ENCODE peak calls at places on chromosome 17, in four cellular contexts. O, E, C and W are unnamed samples.

GRCh38 chr17:19460695-19461094 is 49.7 kb downstream of the RNF112 start:
- DNase-seq in O (no peak), E (no peak), C (no peak), W (no peak)

GRCh38 chr17:30207655-30208054 is 27.8 kb downstream of the SLC6A4 start:
- DNase-seq in C (no peak), E (no peak), O (peak), W (no peak)

GRCh38 chr17:68993112-68993511 is 37.9 kb upstream of the ABCA8 start:
- DNase-seq in E (no peak), C (no peak), O (no peak), W (peak)

GRCh38 chr17:8846768-8847211 is 20.7 kb downstream of the PIK3R6 start:
- DNase-seq in O (peak), C (no peak), E (peak), W (no peak)

GRCh38 chr17:44997733-44998520 is 29.8 kb upstream of the C1QL1 start:
- DNase-seq in E (no peak), O (no peak), C (no peak), W (no peak)

GRCh38 chr17:41352597-41353366 is 2.2 kb upstream of the KRT33A start:
- DNase-seq in E (no peak), C (no peak), O (no peak), W (no peak)

GRCh38 chr17:8151120-8151640 is 1.0 kb downstream of the PER1 start:
- DNase-seq in E (no peak), O (peak), C (no peak), W (no peak)

GRCh38 chr17:41678411-41678906 is 10.2 kb upstream of the EIF1 start:
- DNase-seq in C (peak), O (no peak), E (no peak), W (peak)

GRCh38 chr17:79985951-79986391 is 49.7 kb downstream of the TBC1D16 start:
- DNase-seq in O (peak), C (no peak), E (no peak), W (no peak)

GRCh38 chr17:2602597-2603017 is 9.2 kb downstream of the PAFAH1B1 start:
- DNase-seq in C (no peak), O (no peak), E (peak), W (no peak)

GRCh38 chr17:15332338-15332737 is 9.1 kb downstream of the TEKT3 start:
- DNase-seq in C (no peak), O (no peak), E (no peak), W (no peak)

GRCh38 chr17:17104494-17104893 is 62.2 kb downstream of the MPRIP start:
- DNase-seq in O (no peak), C (no peak), E (no peak), W (no peak)

GRCh38 chr17:59423137-59423703 is 91.8 kb downstream of the YPEL2 start:
- DNase-seq in E (peak), O (no peak), C (no peak), W (peak)

GRCh38 chr17:71163121-71163812 is 957.6 kb upstream of the SOX9 start:
- DNase-seq in E (no peak), O (no peak), C (no peak), W (no peak)

GRCh38 chr17:15262291-15263205 is 2.6 kb downstream of the PMP22 start:
- DNase-seq in O (peak), C (no peak), E (no peak), W (peak)

GRCh38 chr17:82848022-82848592 is 8.3 kb upstream of the ZNF750 start:
- DNase-seq in O (no peak), C (no peak), E (peak), W (no peak)

GRCh38 chr17:37774508-37774907 is 29.6 kb upstream of the HNF1B start:
- DNase-seq in O (no peak), E (no peak), C (peak), W (no peak)

GRCh38 chr17:82881292-82881823 is 41.5 kb upstream of the ZNF750 start:
- DNase-seq in C (no peak), E (no peak), O (no peak), W (no peak)

GRCh38 chr17:45848868-45849535 is 4.3 kb downstream of the SPPL2C start:
- DNase-seq in O (peak), C (no peak), E (no peak), W (no peak)

GRCh38 chr17:8707591-8708453 is 36.8 kb downstream of the CCDC42 start:
- DNase-seq in C (no peak), O (peak), E (peak), W (no peak)

GRCh38 chr17:34998205-34998604 is 17.9 kb downstream of the LIG3 start:
- DNase-seq in C (peak), E (peak), O (peak), W (peak)

GRCh38 chr17:81345211-81346089 is 49.8 kb upstream of the BAHCC1 start:
- DNase-seq in O (peak), C (no peak), E (peak), W (peak)
- TF ChIP-seq CTCF in O (peak), C (peak), E (peak), W (peak)

GRCh38 chr17:64780096-64781012 is 118.2 kb upstream of the SMURF2 start:
- DNase-seq in O (peak), C (no peak), E (no peak), W (peak)

GRCh38 chr17:64778102-64778366 is 115.9 kb upstream of the SMURF2 start:
- DNase-seq in O (peak), E (no peak), C (no peak), W (no peak)

GRCh38 chr17:64781013-64781392 is 118.9 kb upstream of the SMURF2 start:
- DNase-seq in O (peak), C (no peak), E (no peak), W (no peak)

GRCh38 chr17:64778367-64779290 is 116.5 kb upstream of the SMURF2 start:
- DNase-seq in O (no peak), C (no peak), E (no peak), W (no peak)

GRCh38 chr17:64779344-64780095 is 117.4 kb upstream of the SMURF2 start:
- DNase-seq in C (no peak), O (no peak), E (no peak), W (no peak)
- TF ChIP-seq PBX3 in C (no peak), O (no peak), E (no peak), W (no peak)

DNA sequence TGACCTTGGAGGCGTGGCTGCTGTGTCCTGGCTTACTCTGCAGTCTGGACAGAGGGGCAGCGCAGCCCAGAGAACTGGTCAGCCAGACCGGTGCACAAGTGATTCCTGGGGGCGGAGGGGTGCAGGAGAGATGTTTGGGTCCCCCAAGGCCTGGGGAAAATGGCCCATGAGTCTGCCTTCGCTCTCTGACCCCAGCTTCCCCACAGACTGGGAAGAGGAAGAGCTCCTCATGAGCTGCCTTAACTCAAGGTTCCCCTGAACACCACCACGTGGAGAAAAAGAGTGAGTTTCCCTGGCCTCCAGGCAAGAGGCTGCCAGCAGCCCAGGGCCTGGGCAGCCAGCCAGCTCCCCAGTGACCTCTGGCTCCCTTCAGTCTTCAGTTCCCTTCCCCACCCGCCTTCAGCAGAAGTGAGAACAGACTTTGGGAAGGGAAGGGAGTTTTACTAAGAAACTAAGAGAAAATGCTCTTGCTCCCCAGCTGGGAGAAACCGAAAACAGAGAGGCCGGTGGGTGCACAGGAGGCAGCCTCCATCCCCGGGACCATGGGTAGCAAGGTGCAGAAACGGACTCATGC is 2.0 kb upstream of the C17orf99 start:
- DNase-seq in O (peak), E (no peak), C (no peak), W (peak)
- TF ChIP-seq CTCF in O (no peak), E (peak), C (no peak), W (peak)

GRCh38 chr17:10787306-10788020 is 16.4 kb downstream of the TMEM238L start:
- DNase-seq in E (no peak), C (no peak), O (no peak), W (no peak)

GRCh38 chr17:10789694-10790271 is 14.1 kb downstream of the TMEM238L start:
- DNase-seq in O (no peak), E (peak), C (no peak), W (no peak)

GRCh38 chr17:10790491-10791401 is 13.2 kb downstream of the TMEM238L start:
- DNase-seq in C (no peak), O (no peak), E (no peak), W (no peak)

GRCh38 chr17:10779607-10780006 is 24.3 kb downstream of the TMEM238L start:
- DNase-seq in E (no peak), C (no peak), O (no peak), W (no peak)

DNA sequence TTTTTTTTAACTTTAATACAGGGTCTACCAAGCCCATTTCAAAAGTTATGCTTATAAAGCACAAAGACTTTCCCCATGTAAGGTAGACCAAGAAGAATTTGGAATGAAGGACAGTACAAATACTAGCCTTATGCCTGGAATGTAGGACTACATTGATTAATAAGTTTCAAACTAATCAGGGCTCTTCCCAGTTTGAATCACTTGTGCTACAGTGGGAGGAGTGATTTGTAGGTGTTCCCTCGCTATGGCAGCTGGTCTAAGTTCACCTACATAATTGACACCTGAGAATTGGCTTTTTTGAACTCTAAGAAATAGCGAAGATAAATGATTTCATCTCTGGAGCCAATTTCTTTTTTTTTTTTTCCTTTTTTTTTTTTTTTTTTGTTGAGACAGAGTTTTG is 18.6 kb downstream of the TMEM238L start:
- DNase-seq in C (no peak), E (no peak), O (no peak), W (no peak)
- TF ChIP-seq PBX3 in C (no peak), E (no peak), O (no peak), W (no peak)

GRCh38 chr17:75474736-75475135 is 18.3 kb downstream of the TMEM94 start:
- DNase-seq in E (no peak), O (no peak), C (no peak), W (no peak)
- TF ChIP-seq CTCF in E (no peak), O (no peak), C (no peak), W (no peak)

DNA sequence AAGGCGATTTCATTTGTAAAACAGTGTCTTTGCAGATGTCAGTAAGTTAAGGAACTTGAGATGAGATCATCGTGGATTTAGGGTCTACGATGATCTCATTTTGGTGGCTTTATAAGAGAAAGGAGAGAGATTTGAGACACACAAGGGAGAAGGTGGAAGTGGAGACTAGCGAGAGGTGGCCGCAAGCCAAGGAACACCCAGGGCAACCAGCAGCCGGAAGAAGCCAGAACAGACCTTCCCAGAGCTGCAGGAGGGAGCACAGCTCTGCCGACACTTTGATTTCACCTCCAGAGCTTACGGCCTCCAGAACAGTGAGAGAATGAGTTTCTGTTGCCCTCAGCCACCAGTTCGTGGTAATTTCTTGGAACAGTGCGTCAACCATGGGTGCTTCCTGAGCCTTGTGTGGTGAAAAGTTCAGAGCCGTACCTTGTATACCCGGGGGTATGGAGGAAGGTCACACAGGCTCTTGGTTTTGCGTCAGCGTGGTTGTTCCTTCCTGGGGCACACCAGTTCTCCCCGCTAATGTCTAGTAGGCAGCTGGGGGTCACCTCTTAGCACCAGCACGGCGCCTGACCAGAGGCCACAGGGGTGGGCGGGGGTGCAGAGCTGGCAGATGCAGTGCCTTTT is 12.9 kb upstream of the SEC14L1 start:
- DNase-seq in E (no peak), O (no peak), C (no peak), W (no peak)
- TF ChIP-seq PBX3 in E (no peak), O (no peak), C (no peak), W (no peak)

GRCh38 chr17:4560837-4561241 is 462 bp upstream of the GGT6 start:
- DNase-seq in C (no peak), O (no peak), E (peak), W (no peak)
- TF ChIP-seq CTCF in C (no peak), O (no peak), E (peak), W (no peak)